ENCODE peak calls at places on chromosomes 11 and 22, in five cellular contexts. W is fibroblast of lung, B is astrocyte, E is Panc1, O is H1. P is an unnamed sample.

GRCh38 chr11:85407648-85408047 is 219.5 kb downstream of the DLG2 start:
- DNase-seq in B (no peak), O (no peak), E (no peak), W (no peak), P (no peak)

GRCh38 chr11:131924446-131925240 is 554.2 kb downstream of the NTM start:
- DNase-seq in O (no peak), W (peak), E (no peak), B (peak), P (no peak)

GRCh38 chr11:69265911-69266510 is 27.9 kb upstream of the MYEOV start:
- DNase-seq in B (no peak), O (no peak), W (no peak), E (no peak), P (no peak)

GRCh38 chr22:38313384-38313955 is 3.8 kb downstream of the CSNK1E start:
- DNase-seq in E (peak), W (peak), O (no peak), B (peak), P (no peak)

GRCh38 chr11:30908272-30908671 is 322.1 kb upstream of the MPPED2 start:
- DNase-seq in O (no peak), E (no peak), W (no peak), B (no peak), P (no peak)

GRCh38 chr22:49096476-49096875 is 731.2 kb downstream of the BRD1 start:
- DNase-seq in B (no peak), W (no peak), O (no peak), E (no peak), P (no peak)

GRCh38 chr11:65865550-65866172 is 5.4 kb downstream of the MUS81 start:
- DNase-seq in O (no peak), E (no peak), B (no peak), W (no peak), P (no peak)

GRCh38 chr11:128694618-128695481 is 978 bp downstream of the FLI1 start:
- DNase-seq in W (peak), E (no peak), O (no peak), B (no peak), P (no peak)

GRCh38 chr11:112100457-112100856 is 13.8 kb downstream of the SDHD start:
- DNase-seq in E (no peak), O (no peak), B (peak), W (peak), P (no peak)

GRCh38 chr22:37518509-37519267 is 527 bp downstream of the CARD10 start:
- DNase-seq in W (no peak), E (no peak), O (no peak), B (no peak), P (no peak)

GRCh38 chr11:36062796-36063380 is 119.0 kb downstream of the LDLRAD3 start:
- DNase-seq in E (no peak), O (no peak), W (peak), B (no peak), P (no peak)

GRCh38 chr11:8092587-8093424 is 11.8 kb downstream of the TUB start:
- DNase-seq in O (no peak), B (peak), E (no peak), W (peak), P (no peak)

GRCh38 chr11:12066799-12067508 is 43.4 kb upstream of the MICAL2 start:
- DNase-seq in O (no peak), B (no peak), W (peak), E (no peak), P (no peak)

GRCh38 chr11:125593113-125593761 is 585 bp downstream of the STT3A start:
- DNase-seq in B (peak), O (no peak), W (peak), E (peak), P (no peak)

GRCh38 chr22:29259253-29259899 is 8.4 kb downstream of the RHBDD3 start:
- DNase-seq in E (no peak), B (no peak), W (no peak), O (no peak), P (no peak)

GRCh38 chr11:118933486-118933885 is 7.8 kb upstream of the BCL9L start:
- DNase-seq in B (no peak), W (no peak), E (no peak), O (no peak), P (no peak)

GRCh38 chr22:28629420-28630184 is 50.0 kb downstream of the TTC28 start:
- DNase-seq in E (no peak), B (no peak), W (peak), O (no peak), P (no peak)

GRCh38 chr11:110772863-110773262 is 60.6 kb upstream of the ARHGAP20 start:
- DNase-seq in E (no peak), O (no peak), W (no peak), B (no peak), P (no peak)

GRCh38 chr22:28332410-28332809 is 347.2 kb downstream of the TTC28 start:
- DNase-seq in W (peak), O (no peak), E (no peak), B (no peak), P (no peak)

GRCh38 chr11:68373810-68374501 is 61.6 kb downstream of the LRP5 start:
- DNase-seq in E (no peak), B (no peak), W (peak), O (no peak), P (peak)

GRCh38 chr22:50074056-50074455 is 11.2 kb downstream of the MLC1 start:
- DNase-seq in W (no peak), B (peak), O (no peak), E (no peak), P (no peak)

GRCh38 chr11:134578807-134579708 is 167.0 kb upstream of the B3GAT1 start:
- DNase-seq in W (no peak), O (no peak), B (no peak), E (no peak), P (no peak)

GRCh38 chr11:68509105-68509504 is 48.6 kb downstream of the PPP6R3 start:
- DNase-seq in O (no peak), W (no peak), E (no peak), B (peak), P (no peak)

GRCh38 chr11:100619484-100619883 is 67.6 kb upstream of the ARHGAP42 start:
- DNase-seq in E (no peak), O (no peak), W (no peak), B (peak), P (no peak)

GRCh38 chr22:44916281-44917231 is 93.2 kb downstream of the PHF21B start:
- DNase-seq in W (no peak), O (no peak), E (no peak), B (no peak), P (no peak)

GRCh38 chr11:39570526-39570925 is 1888.9 kb downstream of the LRRC4C start:
- DNase-seq in W (no peak), E (no peak), B (peak), O (no peak), P (no peak)

GRCh38 chr11:25970726-25971508 is 361.0 kb upstream of the ANO3 start:
- DNase-seq in E (no peak), W (no peak), O (no peak), B (no peak), P (no peak)

GRCh38 chr11:11821899-11822298 is 19.9 kb upstream of the USP47 start:
- DNase-seq in B (no peak), E (no peak), O (no peak), W (no peak), P (no peak)

GRCh38 chr11:120835601-120836228 is 188.2 kb upstream of the TBCEL start:
- DNase-seq in W (no peak), E (no peak), O (no peak), B (peak), P (no peak)

GRCh38 chr22:37088108-37088605 is 21.4 kb downstream of the TMPRSS6 start:
- DNase-seq in W (no peak), B (no peak), O (no peak), E (no peak), P (no peak)

GRCh38 chr22:36644333-36644757 is 59.2 kb downstream of the CACNG2 start:
- DNase-seq in O (no peak), W (peak), E (peak), B (peak), P (no peak)

GRCh38 chr22:40507491-40507890 is 129.0 kb downstream of the MRTFA start:
- DNase-seq in O (no peak), B (no peak), W (no peak), E (no peak), P (no peak)

GRCh38 chr22:28105988-28106387 is 186.9 kb upstream of the PITPNB start:
- DNase-seq in O (no peak), W (no peak), E (no peak), B (no peak), P (no peak)

GRCh38 chr11:79007811-79008294 is 433.0 kb downstream of the TENM4 start:
- DNase-seq in W (no peak), O (no peak), B (no peak), E (no peak), P (no peak)

GRCh38 chr22:49638788-49639187 is 188.9 kb downstream of the BRD1 start:
- DNase-seq in B (peak), W (no peak), E (no peak), O (no peak), P (no peak)

GRCh38 chr11:77207618-77208313 is 79.7 kb downstream of the MYO7A start:
- DNase-seq in E (no peak), W (no peak), B (no peak), O (no peak), P (no peak)

GRCh38 chr11:46254135-46254491 is 23.3 kb upstream of the CREB3L1 start:
- DNase-seq in E (no peak), O (no peak), W (no peak), B (no peak), P (no peak)

GRCh38 chr11:83194284-83195175 is 1.0 kb downstream of the ANKRD42 start:
- DNase-seq in B (peak), W (peak), O (no peak), E (no peak), P (no peak)
- TF ChIP-seq CTCF in B (no peak), W (no peak), O (no peak), E (no peak), P (no peak)

GRCh38 chr11:21511835-21512440 is 680.9 kb upstream of the ANO5 start:
- DNase-seq in B (peak), O (peak), E (peak), W (no peak), P (peak)
- TF ChIP-seq CTCF in B (peak), O (peak), E (peak), W (no peak), P (peak)

GRCh38 chr11:57551941-57552340 is 14.5 kb downstream of the SMTNL1 start:
- DNase-seq in W (no peak), B (no peak), O (no peak), E (no peak), P (no peak)
- TF ChIP-seq CTCF in W (no peak), B (no peak), O (no peak), E (no peak), P (no peak)

DNA sequence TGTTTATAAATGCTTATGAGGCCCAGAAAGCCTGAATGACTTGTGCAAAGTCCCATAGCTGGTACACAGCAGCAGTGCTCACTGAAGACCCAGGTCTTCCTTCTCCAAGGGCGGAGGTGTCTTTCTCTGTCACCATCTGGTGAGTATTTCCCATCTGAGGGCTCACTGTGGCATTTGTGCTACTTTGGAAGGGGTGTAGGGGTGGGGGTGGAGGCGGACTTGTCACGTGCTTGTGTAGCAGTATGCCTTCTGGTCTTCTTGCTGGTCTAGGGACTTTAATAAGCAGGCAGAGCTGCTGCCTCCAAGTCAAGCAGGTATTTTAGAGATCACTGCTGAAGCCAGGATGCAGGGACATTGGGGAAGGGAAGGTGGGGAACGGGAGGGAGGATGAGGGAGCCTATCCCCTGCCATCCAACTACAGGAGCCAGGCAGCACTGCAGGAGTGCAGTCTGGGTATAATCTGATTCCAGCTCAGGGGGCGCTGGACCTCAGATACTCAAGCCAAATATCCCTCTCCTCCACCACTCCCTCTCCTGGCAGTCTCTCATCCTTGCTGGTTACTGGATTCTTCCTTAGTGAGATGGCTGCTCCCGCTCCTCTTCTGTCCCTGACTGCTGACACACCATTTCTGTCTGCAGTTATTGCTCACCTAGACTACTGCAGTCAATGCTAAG is 3.4 kb downstream of the ABCC8 start:
- DNase-seq in O (peak), E (no peak), B (no peak), W (peak), P (peak)
- TF ChIP-seq CTCF in O (peak), E (peak), B (no peak), W (peak), P (peak)

GRCh38 chr11:3225826-3226750 is 6.1 kb downstream of the MRGPRE start:
- DNase-seq in E (no peak), W (no peak), O (no peak), B (no peak), P (no peak)
- TF ChIP-seq CTCF in E (no peak), W (no peak), O (no peak), B (no peak), P (no peak)

DNA sequence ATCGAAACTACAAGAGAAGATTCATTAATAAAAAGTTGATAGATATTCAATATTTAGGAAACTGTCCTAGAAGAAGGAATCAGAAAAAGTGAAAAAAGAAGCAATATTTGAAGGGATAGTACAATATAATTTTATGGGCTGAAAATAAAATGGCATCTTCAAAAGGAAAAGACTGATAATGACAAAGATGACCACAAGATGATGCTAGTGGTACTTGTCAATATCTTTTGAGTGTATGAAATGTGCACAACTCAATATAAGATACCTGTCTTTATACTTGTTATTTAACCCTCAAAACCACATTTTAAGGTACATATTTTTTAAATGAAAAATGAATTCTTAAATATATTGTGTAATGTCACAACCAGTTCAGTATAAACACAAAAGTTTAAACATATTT is 1059.6 kb upstream of the RAG2 start:
- DNase-seq in B (peak), E (no peak), W (peak), O (no peak), P (no peak)
- TF ChIP-seq CTCF in B (peak), E (peak), W (peak), O (peak), P (peak)

GRCh38 chr11:299951-300735 is 817 bp upstream of the IFITM5 start:
- DNase-seq in E (no peak), W (no peak), O (no peak), B (no peak), P (no peak)
- TF ChIP-seq CTCF in E (no peak), W (peak), O (peak), B (no peak), P (no peak)